ENCODE peak calls at places on chromosomes 5 and 9, in six cellular contexts. W, N, J, B, A and F are unnamed samples.
A peak's percentile ranks its signal among the peaks of the same experiment; 100 is the strongest.

GRCh38 chr9:92512622-92513021 is 23.2 kb downstream of the ECM2 start:
- DNase-seq in W (no peak), N (no peak), J (no peak), B (no peak), A (no peak), F (no peak)

GRCh38 chr5:10994088-10994986 is 233.3 kb upstream of the DAP start:
- DNase-seq in W (no peak), N (no peak), J (no peak), B (no peak), A (no peak), F (no peak)

GRCh38 chr9:126699401-126699851 is 85.7 kb downstream of the LMX1B start:
- DNase-seq in W (peak; percentile 71), N (no peak), J (no peak), B (no peak), A (no peak), F (no peak)

GRCh38 chr5:56302027-56302426 is 68.9 kb upstream of the ANKRD55 start:
- DNase-seq in W (no peak), N (no peak), J (no peak), B (no peak), A (no peak), F (no peak)

GRCh38 chr9:12708562-12709298 is 15.5 kb downstream of the TYRP1 start:
- DNase-seq in W (no peak), N (no peak), J (peak; percentile 43), B (no peak), A (no peak), F (no peak)

GRCh38 chr5:78300464-78301045 is 6.1 kb upstream of the AP3B1 start:
- DNase-seq in W (no peak), N (no peak), J (no peak), B (no peak), A (no peak), F (no peak)

GRCh38 chr5:369151-369939 is 47.8 kb downstream of the AHRR start:
- DNase-seq in W (peak; percentile 71), N (no peak), J (no peak), B (no peak), A (no peak), F (no peak)

GRCh38 chr5:126808619-126809018 is 31.7 kb downstream of the LMNB1 start:
- DNase-seq in W (no peak), N (no peak), J (peak; percentile 33), B (no peak), A (no peak), F (no peak)

GRCh38 chr9:6715755-6716643 is 41.8 kb upstream of the KDM4C start:
- DNase-seq in W (peak; percentile 83), N (peak; percentile 73), J (no peak), B (no peak), A (no peak), F (peak; percentile 51)

GRCh38 chr9:38227656-38228055 is 158.6 kb upstream of the SHB start:
- DNase-seq in W (no peak), N (peak; percentile 38), J (no peak), B (no peak), A (no peak), F (no peak)

GRCh38 chr5:142115937-142116614 is 7.5 kb downstream of the NDFIP1 start:
- DNase-seq in W (no peak), N (no peak), J (no peak), B (no peak), A (no peak), F (peak; percentile 29)

GRCh38 chr5:111993242-111993641 is 236.2 kb upstream of the NREP start:
- DNase-seq in W (no peak), N (no peak), J (no peak), B (no peak), A (no peak), F (no peak)

GRCh38 chr5:149210229-149210628 is 61.4 kb upstream of the AFAP1L1 start:
- DNase-seq in W (no peak), N (no peak), J (peak; percentile 73), B (no peak), A (no peak), F (no peak)

GRCh38 chr9:21988056-21988990 is 5.9 kb downstream of the CDKN2A start:
- DNase-seq in W (no peak), N (no peak), J (no peak), B (peak; percentile 67), A (no peak), F (no peak)

GRCh38 chr5:151568036-151568435 is 23.1 kb downstream of the FAT2 start:
- DNase-seq in W (no peak), N (no peak), J (no peak), B (no peak), A (no peak), F (no peak)

GRCh38 chr5:80860934-80861613 is 99.1 kb upstream of the RASGRF2 start:
- DNase-seq in W (no peak), N (no peak), J (no peak), B (no peak), A (no peak), F (no peak)

GRCh38 chr5:59829389-59829788 is 64.1 kb downstream of the PDE4D start:
- DNase-seq in W (no peak), N (no peak), J (no peak), B (no peak), A (no peak), F (no peak)

GRCh38 chr5:108579236-108579635 is 168.5 kb upstream of the FER start:
- DNase-seq in W (no peak), N (no peak), J (no peak), B (no peak), A (no peak), F (no peak)